ENCODE peak calls at places on chromosomes 7 and 10, in ten cellular contexts. V, E, Z, W, M, G, N, R, K and P are unnamed samples.

GRCh38 chr7:29859089-29859488 is 52.8 kb downstream of the WIPF3 start:
- DNase-seq in M (no peak), R (no peak), V (no peak), E (no peak), G (no peak), K (no peak), Z (no peak), N (no peak), W (no peak), P (no peak)

GRCh38 chr10:86234553-86235270 is 131.9 kb downstream of the GRID1 start:
- DNase-seq in V (no peak), Z (no peak), W (no peak), E (no peak), M (no peak), K (no peak), G (no peak), N (no peak), R (no peak), P (no peak)

GRCh38 chr10:71072146-71072819 is 140.1 kb upstream of the UNC5B start:
- DNase-seq in W (no peak), E (no peak), V (no peak), M (no peak), Z (no peak), N (no peak), R (no peak), G (no peak), K (no peak), P (no peak)

GRCh38 chr7:47153076-47153475 is 428.8 kb downstream of the TNS3 start:
- DNase-seq in W (peak; percentile 34), R (no peak), G (no peak), Z (peak; percentile 95), M (peak; percentile 89), N (peak; percentile 77), V (peak; percentile 71), K (peak; percentile 45), E (peak; percentile 86), P (no peak)

GRCh38 chr7:22008011-22008410 is 62.3 kb upstream of the CDCA7L start:
- DNase-seq in R (no peak), V (no peak), M (no peak), N (no peak), W (no peak), E (no peak), G (no peak), Z (no peak), K (no peak), P (no peak)

GRCh38 chr10:5511231-5511884 is 12.0 kb upstream of the CALML5 start:
- DNase-seq in M (no peak), K (no peak), Z (no peak), V (no peak), R (no peak), W (no peak), E (no peak), G (no peak), N (no peak), P (no peak)

GRCh38 chr10:11204355-11204879 is 186.7 kb downstream of the CELF2 start:
- DNase-seq in V (no peak), K (no peak), M (no peak), W (no peak), N (no peak), Z (no peak), R (peak; percentile 45), G (no peak), E (no peak), P (no peak)

GRCh38 chr7:21616796-21617436 is 74.1 kb downstream of the DNAH11 start:
- DNase-seq in E (peak; percentile 71), Z (peak; percentile 81), M (no peak), W (no peak), V (no peak), N (peak; percentile 100), G (no peak), R (no peak), K (no peak), P (no peak)

GRCh38 chr7:27434729-27435400 is 192.3 kb downstream of the EVX1 start:
- DNase-seq in V (no peak), W (no peak), E (peak; percentile 6), M (no peak), K (no peak), R (no peak), Z (no peak), N (no peak), G (no peak), P (no peak)

GRCh38 chr10:30782543-30783461 is 153.2 kb upstream of the LYZL2 start:
- DNase-seq in R (no peak), W (no peak), K (peak; percentile 52), N (no peak), G (no peak), E (peak; percentile 54), V (no peak), M (no peak), Z (peak; percentile 54), P (no peak)

DNA sequence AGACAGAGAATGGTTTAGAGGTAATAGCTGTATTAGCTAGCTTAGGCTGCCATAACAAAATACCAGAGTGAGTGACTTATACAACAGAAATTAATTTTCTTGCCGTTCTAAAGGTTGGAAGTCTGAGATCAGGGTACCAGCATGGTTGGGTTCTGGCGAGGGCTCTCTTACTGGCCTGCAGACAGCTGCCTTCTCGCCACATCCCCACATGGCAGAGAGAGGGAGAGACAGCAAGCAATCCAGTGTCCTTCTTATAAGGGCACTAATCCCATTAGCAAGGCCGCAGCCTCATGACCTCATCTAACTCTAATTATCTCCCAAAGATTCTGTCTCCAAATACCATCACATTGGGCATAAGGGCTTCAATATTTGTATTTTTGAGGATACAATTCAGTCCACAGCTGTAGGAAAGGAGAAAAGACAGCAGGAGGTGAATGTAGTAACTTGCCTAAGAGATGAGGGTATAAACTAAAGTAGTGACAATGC is 3.6 kb upstream of the STAM start:
- DNase-seq in W (no peak), R (no peak), E (no peak), N (no peak), G (no peak), V (no peak), M (no peak), K (no peak), Z (no peak), P (no peak)
- H3K4me3 ChIP-seq in W (no peak overlapping the region), R (no peak overlapping the region), E (no peak overlapping the region), N (no peak overlapping the region), G (no peak overlapping the region), V (no peak overlapping the region), M (no peak overlapping the region), K (no peak overlapping the region), Z (no peak overlapping the region), P (no peak overlapping the region)

GRCh38 chr10:28951484-28951883 is 274.2 kb downstream of the BAMBI start:
- DNase-seq in W (no peak), Z (no peak), R (no peak), E (no peak), M (no peak), N (no peak), G (no peak), V (no peak), K (no peak), P (no peak)
- H3K4me3 ChIP-seq in W (no peak overlapping the region), Z (no peak overlapping the region), R (no peak overlapping the region), E (no peak overlapping the region), M (no peak overlapping the region), N (no peak overlapping the region), G (no peak overlapping the region), V (no peak overlapping the region), K (no peak overlapping the region), P (no peak overlapping the region)

DNA sequence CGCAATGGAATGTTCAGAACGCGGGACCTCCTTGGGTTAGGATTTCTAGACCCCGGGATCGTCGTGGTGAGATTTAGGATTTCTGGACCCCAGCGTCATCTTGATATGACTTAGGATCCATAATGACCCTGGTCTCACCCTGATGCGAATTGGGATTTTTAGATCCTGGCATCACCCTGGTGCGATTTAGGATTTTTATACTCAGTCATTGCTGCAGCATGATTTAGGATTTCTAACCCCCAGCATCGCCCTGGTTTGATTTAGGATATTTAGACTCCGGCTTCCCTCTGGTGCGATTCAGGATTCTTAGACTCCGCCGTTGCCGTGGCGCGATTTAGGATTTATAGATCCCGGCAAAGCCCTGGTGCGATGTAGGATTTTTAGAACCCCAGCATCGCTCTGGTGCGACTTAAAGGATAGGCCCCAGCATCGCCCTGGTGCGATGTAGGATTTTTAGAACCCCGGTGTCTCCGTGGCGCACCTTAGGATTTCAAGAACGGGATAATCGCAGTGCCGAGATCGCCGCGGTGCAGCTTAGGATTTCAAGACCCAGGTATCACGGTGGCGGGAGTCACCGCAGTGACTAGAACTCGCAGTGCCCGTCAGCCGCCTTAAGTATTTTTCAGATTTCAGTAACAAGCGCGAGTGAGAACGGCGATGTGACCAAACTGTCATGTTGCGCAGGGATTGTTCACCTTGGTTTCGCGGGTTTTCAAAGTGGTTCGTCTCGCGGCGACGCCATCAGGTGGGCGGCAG is 812 bp downstream of the MEST start:
- DNase-seq in G (no peak), V (no peak), M (no peak), N (no peak), E (no peak), Z (peak; percentile 12), K (no peak), R (no peak), W (no peak), P (no peak)
- H3K4me3 ChIP-seq in G (peak overlapping the region; percentile 57), V (peak overlapping the region; percentile 38), M (peak overlapping the region; percentile 74), N (no peak overlapping the region), E (peak overlapping the region; percentile 68), Z (peak overlapping the region; percentile 47), K (no peak overlapping the region), R (peak overlapping the region; percentile 43), W (peak overlapping the region; percentile 23), P (no peak overlapping the region)

GRCh38 chr7:66105263-66105748 is 9.3 kb upstream of the CRCP start:
- DNase-seq in G (no peak), E (no peak), K (no peak), Z (no peak), V (no peak), N (no peak), W (no peak), R (no peak), M (no peak), P (no peak)

GRCh38 chr7:66095010-66095409 is 19.4 kb downstream of the ASL start:
- DNase-seq in E (no peak), W (no peak), K (no peak), Z (no peak), G (no peak), V (no peak), M (no peak), N (no peak), R (no peak), P (no peak)

GRCh38 chr7:66099551-66100407 is 14.9 kb upstream of the CRCP start:
- DNase-seq in Z (peak; percentile 91), V (peak; percentile 84), K (peak; percentile 85), E (peak; percentile 85), M (peak; percentile 61), R (no peak), G (peak; percentile 40), W (peak; percentile 91), N (peak; percentile 89), P (peak; percentile 64)

GRCh38 chr7:66099232-66099550 is 15.5 kb upstream of the CRCP start:
- DNase-seq in W (no peak), N (no peak), G (no peak), E (no peak), K (no peak), V (no peak), R (no peak), M (no peak), Z (peak; percentile 38), P (no peak)

DNA sequence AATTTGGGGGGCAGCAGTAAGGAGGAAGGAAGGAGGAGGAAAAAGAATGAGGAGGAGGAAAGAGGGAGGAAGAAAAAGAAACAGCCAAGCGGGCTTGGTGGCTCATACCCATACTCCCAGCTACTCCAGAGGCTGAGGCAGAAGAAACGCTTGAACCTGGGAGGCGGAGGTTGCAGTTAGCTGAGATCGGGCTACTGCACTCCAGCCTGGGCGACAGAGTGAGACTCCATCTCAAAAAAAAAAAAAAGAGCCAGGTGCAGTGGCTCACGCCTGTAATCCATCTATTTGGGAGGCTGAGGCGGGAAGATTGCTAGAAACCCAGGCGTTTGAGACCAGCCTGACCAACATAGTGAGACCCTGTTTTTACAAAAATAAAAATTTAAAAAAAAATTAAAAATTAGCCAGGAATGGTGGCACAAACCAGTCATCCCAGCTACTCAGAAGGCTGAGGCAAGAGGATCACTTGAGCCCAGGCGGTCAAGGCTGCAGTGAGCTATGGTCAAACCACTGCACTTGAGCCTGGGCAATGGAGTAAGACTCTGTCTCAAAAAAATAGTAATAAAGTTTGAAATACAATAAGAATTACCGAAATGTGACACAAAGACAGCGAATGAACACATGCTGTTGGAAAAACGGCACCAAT is 14.1 kb upstream of the CRCP start:
- DNase-seq in E (no peak), R (no peak), G (no peak), M (no peak), K (no peak), V (no peak), W (no peak), N (no peak), Z (no peak), P (no peak)
- H3K4me3 ChIP-seq in E (peak overlapping the region; percentile 37), R (peak overlapping the region; percentile 60), G (peak overlapping the region; percentile 47), M (peak overlapping the region; percentile 59), K (peak overlapping the region; percentile 26), V (peak overlapping the region; percentile 35), W (peak overlapping the region; percentile 6), N (peak overlapping the region; percentile 49), Z (peak overlapping the region; percentile 51), P (peak overlapping the region; percentile 74)